ENCODE peak calls at places on chromosomes 1 and 21, in nine cellular contexts. B is tibial nerve, Z is HFF-Myc, Y is tibial artery, V is AG09309, M is AG04450, N is H9, T is GM23338, E is upper lobe of right lung. H is an unnamed sample.

GRCh38 chr1:32332290-32333079 is 3.5 kb downstream of the MARCKSL1 start:
- DNase-seq in B (no peak), Z (no peak), N (no peak), Y (no peak), M (no peak), E (no peak), V (no peak), T (peak; percentile 75), H (no peak)

GRCh38 chr1:23799570-23800395 is 771 bp downstream of the GALE start:
- DNase-seq in E (peak; percentile 94), Y (peak; percentile 74), M (no peak), B (no peak), N (peak; percentile 89), T (peak; percentile 78), Z (no peak), V (no peak), H (peak; percentile 49)

GRCh38 chr1:229893762-229894444 is 173.1 kb upstream of the GALNT2 start:
- DNase-seq in N (no peak), Z (no peak), E (no peak), V (no peak), T (no peak), Y (no peak), B (peak; percentile 2), M (no peak), H (no peak)

GRCh38 chr1:171161431-171161830 is 23.7 kb upstream of the FMO2 start:
- DNase-seq in N (no peak), B (no peak), Z (no peak), M (no peak), E (no peak), Y (no peak), T (no peak), V (no peak), H (no peak)

GRCh38 chr1:18560692-18561091 is 70.0 kb upstream of the PAX7 start:
- DNase-seq in E (no peak), N (peak; percentile 52), V (no peak), Z (no peak), M (no peak), T (peak; percentile 51), Y (no peak), B (no peak), H (no peak)

GRCh38 chr1:159945483-159946241 is at the start of gene IGSF9:
- DNase-seq in V (no peak), N (peak; percentile 97), T (peak; percentile 97), B (peak; percentile 36), M (no peak), Z (peak; percentile 41), Y (peak; percentile 77), E (peak; percentile 88), H (no peak)

GRCh38 chr21:35779690-35780570 is 280.4 kb downstream of the SETD4 start:
- DNase-seq in Z (peak; percentile 40), N (no peak), Y (no peak), T (no peak), E (no peak), M (peak; percentile 38), V (peak; percentile 77), B (no peak), H (no peak)

GRCh38 chr1:177865807-177866206 is 104.1 kb downstream of the SEC16B start:
- DNase-seq in B (no peak), Z (no peak), V (no peak), T (no peak), Y (no peak), M (no peak), N (no peak), E (no peak), H (no peak)

GRCh38 chr1:66519988-66520387 is 14.0 kb upstream of the SGIP1 start:
- DNase-seq in V (no peak), B (no peak), T (no peak), M (no peak), N (no peak), Y (no peak), E (no peak), Z (no peak), H (no peak)

GRCh38 chr1:2125375-2126211 is 69.0 kb downstream of the FAAP20 start:
- DNase-seq in N (no peak), T (no peak), Z (no peak), M (no peak), B (no peak), Y (no peak), E (peak; percentile 69), V (no peak), H (no peak)

GRCh38 chr1:212077028-212077427 is 41.5 kb downstream of the DTL start:
- DNase-seq in V (no peak), Z (no peak), Y (no peak), E (no peak), N (no peak), T (no peak), M (no peak), B (no peak), H (no peak)

GRCh38 chr1:149942885-149943284 is 6.2 kb upstream of the MTMR11 start:
- DNase-seq in Y (no peak), N (no peak), V (no peak), B (no peak), M (no peak), E (no peak), Z (no peak), T (no peak), H (no peak)

GRCh38 chr1:153699116-153699515 is 20.6 kb downstream of the NPR1 start:
- DNase-seq in V (peak; percentile 10), N (no peak), E (no peak), B (no peak), Y (no peak), M (no peak), Z (no peak), T (no peak), H (no peak)

GRCh38 chr21:43770066-43770655 is 5.9 kb downstream of the CSTB start:
- DNase-seq in V (no peak), Y (no peak), T (no peak), B (no peak), Z (no peak), E (no peak), N (no peak), M (no peak), H (no peak)

GRCh38 chr1:75797606-75798216 is 1.0 kb downstream of the MSH4 start:
- DNase-seq in N (no peak), M (no peak), T (no peak), Y (no peak), Z (no peak), B (no peak), V (no peak), E (no peak), H (no peak)

GRCh38 chr1:10253755-10254154 is 43.4 kb downstream of the KIF1B start:
- DNase-seq in N (no peak), E (no peak), M (peak; percentile 63), Z (peak; percentile 49), V (peak; percentile 67), T (no peak), Y (no peak), B (peak; percentile 31), H (no peak)

GRCh38 chr1:36223373-36223995 is 759 bp upstream of the THRAP3 start:
- DNase-seq in Y (no peak), N (no peak), E (no peak), B (peak; percentile 16), M (no peak), V (peak; percentile 52), Z (no peak), T (peak; percentile 63), H (no peak)

GRCh38 chr1:45864124-45864721 is 60.8 kb downstream of the MAST2 start:
- DNase-seq in Y (no peak), E (no peak), V (no peak), N (no peak), B (no peak), Z (no peak), T (no peak), M (no peak), H (no peak)

GRCh38 chr1:7664893-7665250 is 106.2 kb upstream of the VAMP3 start:
- DNase-seq in B (no peak), V (no peak), E (no peak), Y (no peak), T (no peak), M (no peak), Z (no peak), N (no peak), H (no peak)
- TF ChIP-seq CTCF in B (no peak), V (no peak), E (no peak), Y (no peak), T (no peak), M (no peak), Z (no peak), N (no peak), H (no peak)

DNA sequence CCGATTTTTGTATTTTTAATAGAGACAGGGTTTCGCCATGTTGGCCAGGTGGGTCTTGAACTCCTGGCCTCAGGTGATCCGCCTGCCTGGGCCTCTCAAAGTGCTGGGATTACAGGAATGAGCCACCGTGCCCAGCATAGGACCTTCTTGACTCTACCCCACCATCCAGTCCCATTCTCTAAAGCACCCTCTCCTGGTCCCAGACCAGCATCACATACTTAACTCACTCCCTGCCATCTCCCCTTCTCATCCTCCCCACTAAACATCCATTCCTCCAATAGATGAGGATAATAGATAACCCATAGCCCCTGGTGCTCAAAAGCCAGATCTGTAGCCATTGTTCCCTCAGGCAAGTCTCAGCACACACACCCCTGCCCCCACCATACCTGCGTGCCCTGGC is 2.1 kb downstream of the ENTREP3 start:
- DNase-seq in Y (no peak), N (no peak), T (peak; percentile 28), V (no peak), M (no peak), E (no peak), Z (no peak), B (no peak), H (no peak)
- TF ChIP-seq CTCF in Y (no peak), N (no peak), T (peak; percentile 9), V (no peak), M (no peak), E (no peak), Z (no peak), B (no peak), H (no peak)

GRCh38 chr21:38380391-38381137 is 117.7 kb downstream of the ERG start:
- DNase-seq in V (no peak), M (no peak), N (no peak), Z (no peak), Y (no peak), B (no peak), T (peak; percentile 12), E (no peak), H (no peak)
- TF ChIP-seq CTCF in V (peak; percentile 27), M (peak; percentile 48), N (peak; percentile 37), Z (no peak), Y (peak; percentile 22), B (no peak), T (peak; percentile 33), E (no peak), H (no peak)

DNA sequence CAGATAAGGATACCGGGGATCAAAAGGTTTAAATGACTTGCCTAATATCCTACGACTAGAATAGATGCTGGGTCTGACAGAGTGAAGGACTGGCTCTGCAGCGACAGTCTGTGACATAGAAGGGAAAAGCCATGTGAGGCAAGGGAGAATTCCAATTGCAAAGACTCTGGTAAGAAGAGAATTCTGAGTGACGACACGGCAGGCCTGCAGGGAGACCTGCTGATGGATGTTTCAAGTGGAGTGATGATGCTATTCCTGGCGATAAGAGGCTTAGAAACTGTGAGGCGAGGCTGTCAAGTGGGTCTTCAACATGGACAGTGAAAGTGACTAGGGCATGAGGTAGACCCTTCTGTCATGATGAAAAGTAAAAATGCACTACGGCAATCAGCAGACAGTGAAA is 176.6 kb upstream of the PBX1 start:
- DNase-seq in B (no peak), M (no peak), N (no peak), Y (no peak), V (no peak), E (no peak), Z (no peak), T (no peak), H (no peak)
- TF ChIP-seq CTCF in B (no peak), M (no peak), N (no peak), Y (no peak), V (no peak), E (no peak), Z (no peak), T (no peak), H (no peak)

GRCh38 chr1:155307247-155307740 is 1.4 kb upstream of the FDPS start:
- DNase-seq in V (no peak), Z (no peak), T (peak; percentile 85), Y (no peak), M (no peak), N (peak; percentile 61), E (no peak), B (no peak), H (no peak)
- TF ChIP-seq CTCF in V (peak; percentile 37), Z (peak; percentile 51), T (peak; percentile 77), Y (no peak), M (peak; percentile 47), N (peak; percentile 76), E (peak; percentile 32), B (no peak), H (no peak)